ENCODE peak calls at places on chromosomes 16 and 17, in eight cellular contexts. U, W, K, Y, L, D, P and C are unnamed samples.

GRCh38 chr16:75764154-75764768 is 38.0 kb upstream of the CPHXL start:
- DNase-seq in U (peak; percentile 79), W (peak; percentile 70), K (peak; percentile 82), Y (peak; percentile 54), L (peak; percentile 64), D (no peak), P (peak; percentile 53), C (peak; percentile 12)

GRCh38 chr17:76577876-76578275 is 7.8 kb downstream of the ST6GALNAC2 start:
- DNase-seq in U (no peak), W (no peak), K (no peak), Y (no peak), L (peak; percentile 84), D (no peak), P (no peak), C (no peak)

GRCh38 chr16:74896389-74897370 is 88.2 kb downstream of the WDR59 start:
- DNase-seq in U (peak; percentile 30), W (no peak), K (peak; percentile 57), Y (no peak), L (no peak), D (no peak), P (no peak), C (peak; percentile 25)

GRCh38 chr17:2390199-2390880 is 10.5 kb downstream of the MNT start:
- DNase-seq in U (no peak), W (no peak), K (no peak), Y (peak; percentile 60), L (no peak), D (no peak), P (no peak), C (no peak)

GRCh38 chr17:10311131-10311530 is 61.7 kb downstream of the MYH13 start:
- DNase-seq in U (no peak), W (no peak), K (no peak), Y (no peak), L (no peak), D (no peak), P (no peak), C (no peak)

GRCh38 chr17:65131244-65131643 is 5.9 kb upstream of the RGS9 start:
- DNase-seq in U (no peak), W (no peak), K (no peak), Y (no peak), L (no peak), D (no peak), P (no peak), C (no peak)

GRCh38 chr17:15490634-15491261 is 23.3 kb upstream of the CDRT4 start:
- DNase-seq in U (peak; percentile 65), W (peak; percentile 85), K (peak; percentile 56), Y (peak; percentile 63), L (peak; percentile 89), D (no peak), P (peak; percentile 60), C (no peak)

GRCh38 chr17:81004336-81005015 is 12.8 kb downstream of the CHMP6 start:
- DNase-seq in U (no peak), W (no peak), K (no peak), Y (no peak), L (no peak), D (peak; percentile 50), P (no peak), C (no peak)

GRCh38 chr17:32742686-32743538 is 134.0 kb downstream of the MYO1D start:
- DNase-seq in U (no peak), W (no peak), K (no peak), Y (no peak), L (no peak), D (no peak), P (no peak), C (no peak)

GRCh38 chr16:5944971-5945370 is 847.4 kb upstream of the EEF2KMT start:
- DNase-seq in U (no peak), W (no peak), K (no peak), Y (no peak), L (no peak), D (no peak), P (no peak), C (no peak)

GRCh38 chr17:13395872-13396271 is 205.9 kb downstream of the HS3ST3A1 start:
- DNase-seq in U (peak; percentile 64), W (no peak), K (no peak), Y (no peak), L (no peak), D (no peak), P (no peak), C (no peak)

GRCh38 chr17:65664296-65664695 is 102.8 kb upstream of the AXIN2 start:
- DNase-seq in U (no peak), W (no peak), K (peak; percentile 18), Y (no peak), L (no peak), D (no peak), P (no peak), C (no peak)

GRCh38 chr17:75492555-75493168 is 22.7 kb downstream of the CASKIN2 start:
- DNase-seq in U (no peak), W (no peak), K (no peak), Y (no peak), L (no peak), D (no peak), P (no peak), C (no peak)

GRCh38 chr17:68378202-68379149 is 78.8 kb downstream of the WIPI1 start:
- DNase-seq in U (peak; percentile 96), W (peak; percentile 97), K (peak; percentile 97), Y (peak; percentile 92), L (no peak), D (peak; percentile 96), P (peak; percentile 60), C (no peak)

DNA sequence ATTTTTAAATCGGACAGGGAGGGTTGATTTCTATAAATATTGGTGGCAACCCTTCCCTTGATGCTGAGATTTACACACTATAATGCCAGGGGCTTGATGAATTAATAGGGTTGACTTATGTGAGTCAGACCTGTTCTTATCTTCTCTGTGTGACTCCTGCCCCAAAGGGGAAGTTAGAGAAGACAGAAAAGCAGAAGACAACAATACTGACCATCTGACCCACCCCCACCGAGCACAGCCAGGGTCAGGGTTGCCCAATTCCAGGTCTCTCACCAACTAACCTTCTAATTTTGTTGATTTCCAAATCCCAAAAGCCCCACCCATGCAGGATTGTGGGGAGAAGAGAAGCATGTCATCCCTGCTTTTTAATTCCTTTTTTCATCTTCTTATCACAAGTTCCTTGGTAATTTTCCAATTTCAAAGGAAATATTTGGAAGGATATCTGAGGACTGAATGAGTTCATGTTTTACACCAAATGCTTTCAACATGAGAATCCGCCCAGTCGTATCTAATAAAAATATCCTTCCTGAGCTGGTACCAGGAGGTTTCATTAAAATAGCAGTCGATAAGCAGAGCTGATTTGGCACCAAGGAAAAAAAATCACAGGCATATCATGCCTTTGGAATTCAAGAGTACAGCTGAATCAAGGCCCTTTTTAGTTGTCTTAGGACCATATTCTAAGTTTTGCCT is 603.4 kb upstream of the CDH11 start:
- DNase-seq in U (peak; percentile 66), W (no peak), K (no peak), Y (no peak), L (no peak), D (no peak), P (no peak), C (no peak)
- H3K4me3 ChIP-seq in U (no peak overlapping the region), W (no peak overlapping the region), K (no peak overlapping the region), Y (no peak overlapping the region), L (no peak overlapping the region), D (no peak overlapping the region), P (no peak overlapping the region), C (no peak overlapping the region)

GRCh38 chr16:49821614-49822282 is 34.2 kb downstream of the ZNF423 start:
- DNase-seq in U (peak; percentile 35), W (no peak), K (no peak), Y (no peak), L (no peak), D (no peak), P (no peak), C (no peak)

GRCh38 chr16:49811630-49812334 is 44.1 kb downstream of the ZNF423 start:
- DNase-seq in U (peak; percentile 44), W (no peak), K (no peak), Y (peak; percentile 51), L (no peak), D (no peak), P (no peak), C (no peak)

GRCh38 chr16:49821156-49821555 is 34.8 kb downstream of the ZNF423 start:
- DNase-seq in U (no peak), W (no peak), K (no peak), Y (no peak), L (no peak), D (no peak), P (no peak), C (no peak)

GRCh38 chr16:49817754-49818507 is 38.0 kb downstream of the ZNF423 start:
- DNase-seq in U (no peak), W (no peak), K (no peak), Y (no peak), L (no peak), D (no peak), P (no peak), C (no peak)

GRCh38 chr16:49816782-49817370 is 39.0 kb downstream of the ZNF423 start:
- DNase-seq in U (no peak), W (no peak), K (no peak), Y (no peak), L (no peak), D (no peak), P (no peak), C (no peak)
- H3K27me3 ChIP-seq in U (no peaks in the 10 kb centered on the region), W (no peaks in the 10 kb centered on the region), K (no peaks in the 10 kb centered on the region), Y (no peaks in the 10 kb centered on the region), L (peaks cover 8% of the 10 kb centered on the region), D (no peaks in the 10 kb centered on the region), P (no peaks in the 10 kb centered on the region), C (peaks cover 3% of the 10 kb centered on the region)

DNA sequence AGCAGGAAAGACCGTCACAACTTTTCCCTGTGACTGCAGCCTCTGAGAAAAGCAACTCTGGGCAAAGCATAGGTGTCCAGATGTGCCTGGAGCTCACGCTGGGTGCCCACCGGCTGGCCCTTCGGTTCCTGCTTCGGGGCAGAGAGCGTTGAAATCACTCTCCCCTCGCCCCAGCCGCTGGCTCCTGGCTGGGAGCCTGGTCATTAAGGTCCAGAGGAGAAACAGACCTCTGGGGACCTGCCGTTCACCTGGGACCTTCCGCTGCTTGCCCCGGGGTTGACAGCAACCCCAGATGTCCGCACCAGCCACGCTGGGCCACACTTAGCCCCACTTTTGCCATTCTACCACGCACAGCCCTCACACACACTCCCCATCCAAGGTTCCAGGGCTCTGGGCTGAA is 13.1 kb downstream of the MRM3 start:
- DNase-seq in U (no peak), W (no peak), K (no peak), Y (no peak), L (no peak), D (no peak), P (no peak), C (no peak)
- H3K4me3 ChIP-seq in U (no peak overlapping the region), W (no peak overlapping the region), K (peak overlapping the region; percentile 22), Y (peak overlapping the region; percentile 48), L (no peak overlapping the region), D (no peak overlapping the region), P (no peak overlapping the region), C (no peak overlapping the region)

DNA sequence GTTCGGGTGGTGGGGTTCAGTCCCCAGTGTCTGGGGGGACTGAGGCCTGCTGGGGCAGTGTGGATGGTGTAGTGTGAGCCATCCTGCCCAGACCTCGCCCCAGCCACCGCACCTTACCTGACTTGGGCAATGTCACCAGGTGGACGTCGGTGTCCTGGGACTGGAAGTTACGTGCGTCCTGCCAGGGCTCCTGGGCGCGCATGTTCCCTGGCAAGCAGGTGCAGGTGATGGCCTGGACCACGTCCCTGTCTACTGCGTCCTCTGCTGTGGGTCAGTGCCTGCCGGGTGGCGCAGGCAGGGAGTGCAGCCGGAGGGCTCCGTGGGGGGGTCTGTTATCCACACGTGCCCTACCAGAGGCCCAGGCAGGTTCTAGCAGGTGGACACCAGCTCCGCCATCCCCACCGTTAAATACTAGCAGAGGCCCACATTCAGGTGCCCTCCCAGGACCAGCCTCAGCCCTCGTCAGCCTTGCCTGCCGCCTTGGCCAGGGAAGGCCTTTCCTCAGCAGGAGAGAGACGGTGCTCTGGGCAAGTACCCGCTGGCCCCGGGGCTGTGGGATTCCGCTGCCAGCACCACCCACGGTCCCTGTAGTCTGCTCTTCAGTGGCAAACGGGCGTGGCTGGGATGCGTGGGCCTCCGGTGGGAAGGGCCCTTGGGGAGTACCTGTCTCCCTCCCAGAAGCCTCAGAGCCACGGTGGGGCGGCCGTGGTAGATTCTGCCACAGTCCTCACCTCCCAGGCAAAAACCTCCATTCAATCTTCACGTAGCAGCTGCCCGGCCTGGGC is 8.1 kb upstream of the DPEP1 start:
- DNase-seq in U (no peak), W (no peak), K (no peak), Y (no peak), L (no peak), D (no peak), P (no peak), C (no peak)
- H3K27me3 ChIP-seq in U (no peaks in the 10 kb centered on the region), W (no peaks in the 10 kb centered on the region), K (no peaks in the 10 kb centered on the region), Y (peaks cover 12% of the 10 kb centered on the region), L (no peaks in the 10 kb centered on the region), D (no peaks in the 10 kb centered on the region), P (no peaks in the 10 kb centered on the region), C (no peaks in the 10 kb centered on the region)